ENCODE peak calls at places on chromosomes 12 and 14, in six cellular contexts. J is PC-9, U is left ventricle myocardium inferior, G is psoas muscle, Y is sigmoid colon, K is dorsolateral prefrontal cortex. S is an unnamed sample.

GRCh38 chr14:58871972-58872530 is 234.3 kb downstream of the DACT1 start:
- DNase-seq in J (no peak), U (no peak), G (no peak), Y (no peak), K (no peak), S (no peak)

GRCh38 chr12:105740970-105741725 is 397.6 kb downstream of the NUAK1 start:
- DNase-seq in J (no peak), U (peak), G (peak), Y (peak), K (peak), S (no peak)

GRCh38 chr14:24940213-24940783 is 109.6 kb downstream of the STXBP6 start:
- DNase-seq in J (no peak), U (no peak), G (no peak), Y (no peak), K (no peak), S (no peak)

GRCh38 chr14:100675664-100676063 is 51.0 kb upstream of the DLK1 start:
- DNase-seq in J (no peak), U (no peak), G (no peak), Y (no peak), K (no peak), S (no peak)

GRCh38 chr12:52235001-52235760 is 2.1 kb downstream of the KRT7 start:
- DNase-seq in J (peak), U (no peak), G (peak), Y (peak), K (no peak), S (no peak)

GRCh38 chr12:62379026-62379722 is 87.5 kb upstream of the MON2 start:
- DNase-seq in J (no peak), U (no peak), G (no peak), Y (no peak), K (no peak), S (no peak)

GRCh38 chr12:113727651-113728061 is 238.5 kb downstream of the RBM19 start:
- DNase-seq in J (peak), U (no peak), G (no peak), Y (no peak), K (no peak), S (no peak)

GRCh38 chr12:52788111-52788875 is 7.6 kb downstream of the KRT3 start:
- DNase-seq in J (no peak), U (no peak), G (no peak), Y (no peak), K (no peak), S (no peak)

GRCh38 chr12:47391566-47391965 is 311.8 kb upstream of the AMIGO2 start:
- DNase-seq in J (no peak), U (no peak), G (no peak), Y (no peak), K (no peak), S (no peak)

GRCh38 chr12:80598004-80598606 is 109.3 kb upstream of the MYF6 start:
- DNase-seq in J (no peak), U (no peak), G (no peak), Y (no peak), K (no peak), S (no peak)

GRCh38 chr12:110908377-110909136 is 11.8 kb downstream of the MYL2 start:
- DNase-seq in J (no peak), U (peak), G (no peak), Y (no peak), K (no peak), S (no peak)

GRCh38 chr12:88450130-88450529 is 130.1 kb downstream of the KITLG start:
- DNase-seq in J (no peak), U (no peak), G (no peak), Y (no peak), K (no peak), S (no peak)

DNA sequence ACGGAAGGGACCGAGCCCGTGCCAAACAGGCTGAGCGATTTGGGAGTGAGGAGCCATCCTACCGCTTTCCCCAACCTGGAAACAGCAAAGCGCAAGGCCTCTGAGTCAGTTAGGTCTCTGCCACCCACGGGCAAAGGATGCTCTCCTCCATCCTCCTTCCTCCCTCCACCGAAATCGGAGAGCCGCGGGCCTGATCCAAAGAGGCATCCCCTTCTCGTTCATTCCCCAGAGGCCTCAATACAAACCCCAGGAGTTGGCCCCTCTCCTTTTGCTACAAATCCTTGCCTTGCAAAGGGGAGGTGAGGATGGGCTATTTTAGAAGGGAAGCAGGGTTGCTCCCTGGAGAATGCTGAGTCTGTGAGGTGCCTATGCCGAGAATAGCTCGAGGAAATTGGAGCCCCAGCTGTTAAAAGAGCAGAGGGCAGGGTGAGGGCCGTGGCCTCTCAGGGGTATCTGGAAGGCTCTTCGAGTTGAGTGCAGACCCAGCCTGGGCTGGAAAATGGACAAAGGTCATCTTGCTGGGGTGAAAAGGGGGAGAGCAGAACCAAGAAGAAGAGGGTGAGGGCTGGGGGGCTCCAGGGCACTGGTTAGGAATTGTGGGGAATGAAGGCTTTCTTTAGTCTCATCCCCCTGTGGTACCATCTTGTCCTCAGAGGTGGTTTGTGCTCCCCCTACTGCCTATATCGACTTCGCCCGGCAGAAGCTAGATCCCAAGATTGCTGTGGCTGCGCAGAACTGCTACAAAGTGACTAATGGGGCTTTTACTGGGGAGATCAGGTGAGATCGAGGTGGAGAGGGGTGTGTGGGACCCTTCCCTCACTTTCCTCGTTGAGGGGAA is 1.1 kb downstream of the TPI1 start:
- DNase-seq in J (no peak), U (no peak), G (no peak), Y (no peak), K (no peak), S (peak)
- TF ChIP-seq CTCF in J (no peak), U (no peak), G (no peak), Y (no peak), K (no peak), S (no peak)

DNA sequence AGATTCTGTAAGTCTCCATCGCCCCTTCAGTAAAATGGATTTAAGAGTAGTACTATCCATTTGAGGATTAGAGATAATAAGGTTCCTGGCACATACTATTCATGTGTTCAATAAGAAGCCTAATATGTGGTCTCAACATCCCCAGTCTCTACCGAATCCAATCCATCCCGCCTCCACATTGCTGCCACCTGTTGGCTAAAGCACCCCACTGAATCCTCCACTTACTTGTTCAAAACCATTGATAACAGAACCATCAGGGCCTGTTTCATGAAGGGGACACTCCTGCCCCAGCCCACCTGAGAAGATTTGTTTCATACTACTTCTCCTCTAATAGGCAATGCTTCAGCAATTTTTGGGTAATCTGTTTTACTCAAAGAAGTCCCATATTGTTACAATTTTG is 147.5 kb downstream of the SLC2A13 start:
- DNase-seq in J (no peak), U (no peak), G (no peak), Y (no peak), K (no peak), S (no peak)
- TF ChIP-seq CTCF in J (no peak), U (no peak), G (no peak), Y (no peak), K (no peak), S (no peak)

GRCh38 chr14:31080489-31080888 is 54.3 kb upstream of the STRN3 start:
- DNase-seq in J (no peak), U (no peak), G (no peak), Y (no peak), K (no peak), S (no peak)

GRCh38 chr14:31083781-31084180 is 57.6 kb upstream of the STRN3 start:
- DNase-seq in J (no peak), U (no peak), G (no peak), Y (no peak), K (no peak), S (no peak)

GRCh38 chr14:31080060-31080459 is 53.9 kb upstream of the STRN3 start:
- DNase-seq in J (peak), U (no peak), G (no peak), Y (no peak), K (no peak), S (no peak)

GRCh38 chr14:31085027-31085426 is 58.8 kb upstream of the STRN3 start:
- DNase-seq in J (no peak), U (no peak), G (no peak), Y (no peak), K (no peak), S (no peak)

DNA sequence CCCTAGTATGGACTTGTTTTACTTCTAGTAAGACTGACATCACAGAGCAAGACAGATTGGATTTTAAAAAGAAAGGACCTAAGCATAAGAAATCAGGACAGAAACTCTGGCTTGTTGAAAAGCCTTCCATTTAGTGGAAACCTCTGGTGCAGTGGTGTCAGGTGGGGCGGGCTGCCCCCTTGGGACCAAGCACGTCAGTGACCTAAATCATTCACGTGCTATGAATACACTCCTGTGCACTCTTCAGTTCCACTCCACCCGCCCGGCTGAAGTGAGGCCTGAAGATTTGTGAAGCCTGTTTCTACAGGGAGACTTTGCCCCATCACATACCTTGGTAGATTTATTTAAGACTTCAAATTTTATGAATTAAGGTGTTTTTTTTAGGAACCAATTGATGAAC is 58.2 kb upstream of the STRN3 start:
- DNase-seq in J (no peak), U (no peak), G (peak), Y (no peak), K (no peak), S (no peak)
- TF ChIP-seq CTCF in J (no peak), U (no peak), G (no peak), Y (no peak), K (no peak), S (no peak)

DNA sequence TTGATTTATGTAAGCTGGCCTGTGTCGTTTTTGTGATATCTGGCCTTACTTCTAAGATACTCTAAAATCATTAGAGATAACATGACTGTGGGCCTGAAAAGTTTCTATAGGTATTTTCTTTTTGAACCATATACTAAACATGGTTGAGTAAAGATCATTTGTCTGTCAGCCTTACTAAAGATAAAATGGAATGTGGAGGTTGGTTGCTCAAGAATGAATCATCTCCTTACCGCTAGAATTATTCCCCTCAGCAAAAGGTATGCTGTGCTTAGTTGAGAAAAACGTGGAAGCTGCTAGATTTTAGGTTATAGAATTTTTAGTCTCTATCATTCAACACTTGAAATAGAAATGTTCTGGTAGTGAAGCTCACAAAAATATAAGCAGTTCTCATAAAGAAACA is 407.3 kb downstream of the AEBP2 start:
- DNase-seq in J (no peak), U (no peak), G (no peak), Y (no peak), K (no peak), S (no peak)
- TF ChIP-seq CTCF in J (no peak), U (no peak), G (no peak), Y (no peak), K (no peak), S (no peak)

GRCh38 chr14:44910826-44911225 is 50.9 kb downstream of the KLHL28 start:
- DNase-seq in J (no peak), U (no peak), G (no peak), Y (no peak), K (no peak), S (no peak)

GRCh38 chr14:44914849-44915248 is 46.9 kb downstream of the KLHL28 start:
- DNase-seq in J (no peak), U (no peak), G (no peak), Y (no peak), K (no peak), S (no peak)

GRCh38 chr14:44912041-44912869 is 49.5 kb downstream of the KLHL28 start:
- DNase-seq in J (no peak), U (peak), G (no peak), Y (no peak), K (no peak), S (peak)
- TF ChIP-seq CTCF in J (no peak), U (no peak), G (no peak), Y (no peak), K (no peak), S (no peak)

DNA sequence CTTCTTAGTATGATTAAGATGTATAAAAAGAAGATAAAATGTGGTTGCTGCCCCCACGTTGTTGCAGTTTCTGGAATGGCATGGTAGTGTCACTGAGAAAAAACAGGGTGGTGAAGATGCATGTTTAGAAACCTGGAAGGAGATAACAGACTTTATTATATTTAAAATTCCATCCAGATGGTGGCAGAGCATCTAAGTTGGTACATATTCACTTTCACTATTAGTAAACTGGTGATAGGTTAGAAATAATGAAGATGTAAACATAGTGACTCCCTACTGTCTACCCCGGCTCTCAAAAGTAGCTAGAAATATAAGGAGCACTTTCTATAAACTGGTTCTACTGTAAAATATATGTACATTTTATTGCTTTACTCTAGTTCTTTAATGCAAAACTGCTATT is 279.4 kb downstream of the NPAS3 start:
- DNase-seq in J (no peak), U (no peak), G (no peak), Y (no peak), K (no peak), S (no peak)
- TF ChIP-seq CTCF in J (no peak), U (peak), G (no peak), Y (no peak), K (no peak), S (no peak)

GRCh38 chr12:33876618-33877017 is 145.7 kb upstream of the ALG10 start:
- DNase-seq in J (no peak), U (no peak), G (no peak), Y (no peak), K (no peak), S (no peak)
- TF ChIP-seq CTCF in J (peak), U (no peak), G (no peak), Y (no peak), K (peak), S (no peak)